ENCODE peak calls at places on chromosomes 12 and 14, in seven cellular contexts. One of them, this sample, is unnamed.

GRCh38 chr12:19855876-19856275 is 416.6 kb downstream of the AEBP2 start:
- ATAC-seq in HCT116: no peak
- ATAC-seq in K562: no peak
- ATAC-seq in GM12878: no peak
- ATAC-seq in Panc1: no peak
- ATAC-seq in upper lobe of left lung: no peak
- ATAC-seq in HepG2: no peak
- ATAC-seq in this sample: no peak

GRCh38 chr12:57063991-57064725 is 14.2 kb upstream of the MYO1A start:
- ATAC-seq in HCT116: no peak
- ATAC-seq in K562: no peak
- ATAC-seq in GM12878: peak
- ATAC-seq in Panc1: no peak
- ATAC-seq in upper lobe of left lung: no peak
- ATAC-seq in HepG2: no peak
- ATAC-seq in this sample: no peak

GRCh38 chr12:69519871-69520270 is 49.7 kb downstream of the FRS2 start:
- ATAC-seq in HCT116: no peak
- ATAC-seq in K562: no peak
- ATAC-seq in GM12878: no peak
- ATAC-seq in Panc1: no peak
- ATAC-seq in upper lobe of left lung: no peak
- ATAC-seq in HepG2: no peak
- ATAC-seq in this sample: no peak

GRCh38 chr14:88911811-88912210 is 87.4 kb downstream of the TTC8 start:
- ATAC-seq in HCT116: no peak
- ATAC-seq in K562: no peak
- ATAC-seq in GM12878: no peak
- ATAC-seq in Panc1: no peak
- ATAC-seq in upper lobe of left lung: no peak
- ATAC-seq in HepG2: no peak
- ATAC-seq in this sample: no peak

GRCh38 chr14:70651522-70651921 is 9.8 kb downstream of the TTC9 start:
- ATAC-seq in HCT116: no peak
- ATAC-seq in K562: no peak
- ATAC-seq in GM12878: peak
- ATAC-seq in Panc1: no peak
- ATAC-seq in upper lobe of left lung: no peak
- ATAC-seq in HepG2: no peak
- ATAC-seq in this sample: no peak

GRCh38 chr14:86654558-86655184 is 1124.7 kb downstream of the FLRT2 start:
- ATAC-seq in HCT116: no peak
- ATAC-seq in K562: no peak
- ATAC-seq in GM12878: no peak
- ATAC-seq in Panc1: no peak
- ATAC-seq in upper lobe of left lung: no peak
- ATAC-seq in HepG2: no peak
- ATAC-seq in this sample: no peak

GRCh38 chr14:70832536-70833305 is 23.4 kb upstream of the MAP3K9 start:
- ATAC-seq in HCT116: no peak
- ATAC-seq in K562: no peak
- ATAC-seq in GM12878: no peak
- ATAC-seq in Panc1: no peak
- ATAC-seq in upper lobe of left lung: no peak
- ATAC-seq in HepG2: no peak
- ATAC-seq in this sample: no peak

GRCh38 chr14:30894923-30895515 is 20.7 kb downstream of the COCH start:
- ATAC-seq in HCT116: no peak
- ATAC-seq in K562: no peak
- ATAC-seq in GM12878: no peak
- ATAC-seq in Panc1: no peak
- ATAC-seq in upper lobe of left lung: no peak
- ATAC-seq in HepG2: no peak
- ATAC-seq in this sample: no peak

GRCh38 chr12:124520258-124520657 is 47.2 kb downstream of the NCOR2 start:
- ATAC-seq in HCT116: no peak
- ATAC-seq in K562: no peak
- ATAC-seq in GM12878: no peak
- ATAC-seq in Panc1: peak
- ATAC-seq in upper lobe of left lung: peak
- ATAC-seq in HepG2: no peak
- ATAC-seq in this sample: no peak

GRCh38 chr14:60640859-60641721 is 8.2 kb downstream of the SIX1 start:
- ATAC-seq in HCT116: no peak
- ATAC-seq in K562: no peak
- ATAC-seq in GM12878: no peak
- ATAC-seq in Panc1: no peak
- ATAC-seq in upper lobe of left lung: no peak
- ATAC-seq in HepG2: no peak
- ATAC-seq in this sample: no peak

GRCh38 chr12:116319851-116320621 is 42.5 kb upstream of the MED13L start:
- ATAC-seq in HCT116: no peak
- ATAC-seq in K562: no peak
- ATAC-seq in GM12878: peak
- ATAC-seq in Panc1: peak
- ATAC-seq in upper lobe of left lung: peak
- ATAC-seq in HepG2: no peak
- ATAC-seq in this sample: peak

GRCh38 chr14:93832665-93833064 is 44.4 kb upstream of the PRIMA1 start:
- ATAC-seq in HCT116: no peak
- ATAC-seq in K562: no peak
- ATAC-seq in GM12878: no peak
- ATAC-seq in Panc1: no peak
- ATAC-seq in upper lobe of left lung: no peak
- ATAC-seq in HepG2: no peak
- ATAC-seq in this sample: no peak

GRCh38 chr14:35855886-35856481 is 29.8 kb downstream of the BRMS1L start:
- ATAC-seq in HCT116: no peak
- ATAC-seq in K562: no peak
- ATAC-seq in GM12878: peak
- ATAC-seq in Panc1: no peak
- ATAC-seq in upper lobe of left lung: no peak
- ATAC-seq in HepG2: no peak
- ATAC-seq in this sample: no peak

GRCh38 chr14:73725116-73726024 is 11.2 kb upstream of the PNMA1 start:
- ATAC-seq in HCT116: no peak
- ATAC-seq in K562: peak
- ATAC-seq in GM12878: no peak
- ATAC-seq in Panc1: no peak
- ATAC-seq in upper lobe of left lung: no peak
- ATAC-seq in HepG2: no peak
- ATAC-seq in this sample: no peak

GRCh38 chr12:127690161-127690560 is 576.8 kb upstream of the TMEM132C start:
- ATAC-seq in HCT116: no peak
- ATAC-seq in K562: no peak
- ATAC-seq in GM12878: no peak
- ATAC-seq in Panc1: no peak
- ATAC-seq in upper lobe of left lung: no peak
- ATAC-seq in HepG2: no peak
- ATAC-seq in this sample: no peak

GRCh38 chr14:77003960-77004710 is 24.4 kb downstream of the IRF2BPL start:
- ATAC-seq in HCT116: no peak
- ATAC-seq in K562: peak
- ATAC-seq in GM12878: no peak
- ATAC-seq in Panc1: no peak
- ATAC-seq in upper lobe of left lung: peak
- ATAC-seq in HepG2: no peak
- ATAC-seq in this sample: no peak

GRCh38 chr12:6605425-6606330 is 1.5 kb downstream of the CHD4 start:
- ATAC-seq in HCT116: no peak
- ATAC-seq in K562: peak
- ATAC-seq in GM12878: peak
- ATAC-seq in Panc1: peak
- ATAC-seq in upper lobe of left lung: peak
- ATAC-seq in HepG2: peak
- ATAC-seq in this sample: no peak

GRCh38 chr12:68899251-68899771 is 33.7 kb downstream of the CPM start:
- ATAC-seq in HCT116: no peak
- ATAC-seq in K562: no peak
- ATAC-seq in GM12878: no peak
- ATAC-seq in Panc1: no peak
- ATAC-seq in upper lobe of left lung: peak
- ATAC-seq in HepG2: peak
- ATAC-seq in this sample: peak

GRCh38 chr12:68487721-68488309 is 122.9 kb upstream of the RAP1B start:
- ATAC-seq in HCT116: no peak
- ATAC-seq in K562: peak
- ATAC-seq in GM12878: peak
- ATAC-seq in Panc1: no peak
- ATAC-seq in upper lobe of left lung: no peak
- ATAC-seq in HepG2: no peak
- ATAC-seq in this sample: no peak

GRCh38 chr12:92045852-92046251 is 99.8 kb downstream of the BTG1 start:
- ATAC-seq in HCT116: no peak
- ATAC-seq in K562: no peak
- ATAC-seq in GM12878: peak
- ATAC-seq in Panc1: no peak
- ATAC-seq in upper lobe of left lung: no peak
- ATAC-seq in HepG2: no peak
- ATAC-seq in this sample: no peak

GRCh38 chr12:128671528-128672042 is 152.2 kb downstream of the SLC15A4 start:
- ATAC-seq in HCT116: no peak
- ATAC-seq in K562: peak
- ATAC-seq in GM12878: peak
- ATAC-seq in Panc1: no peak
- ATAC-seq in upper lobe of left lung: no peak
- ATAC-seq in HepG2: peak
- ATAC-seq in this sample: no peak

GRCh38 chr14:68501621-68502052 is 291.2 kb downstream of the ZFP36L1 start:
- ATAC-seq in HCT116: peak
- ATAC-seq in K562: no peak
- ATAC-seq in GM12878: no peak
- ATAC-seq in Panc1: no peak
- ATAC-seq in upper lobe of left lung: no peak
- ATAC-seq in HepG2: no peak
- ATAC-seq in this sample: no peak

GRCh38 chr12:15757553-15758255 is 31.5 kb downstream of the EPS8 start:
- ATAC-seq in HCT116: peak
- ATAC-seq in K562: no peak
- ATAC-seq in GM12878: peak
- ATAC-seq in Panc1: peak
- ATAC-seq in upper lobe of left lung: no peak
- ATAC-seq in HepG2: peak
- ATAC-seq in this sample: peak

GRCh38 chr12:22038734-22039133 is 7.3 kb upstream of the CMAS start:
- ATAC-seq in HCT116: no peak
- ATAC-seq in K562: peak
- ATAC-seq in GM12878: no peak
- ATAC-seq in Panc1: no peak
- ATAC-seq in upper lobe of left lung: no peak
- ATAC-seq in HepG2: no peak
- ATAC-seq in this sample: no peak

GRCh38 chr14:88515499-88516221 is 39.1 kb downstream of the PTPN21 start:
- ATAC-seq in HCT116: no peak
- ATAC-seq in K562: no peak
- ATAC-seq in GM12878: no peak
- ATAC-seq in Panc1: no peak
- ATAC-seq in upper lobe of left lung: no peak
- ATAC-seq in HepG2: peak
- ATAC-seq in this sample: no peak

GRCh38 chr14:92698393-92698792 is 50.0 kb downstream of the LGMN start:
- ATAC-seq in HCT116: no peak
- ATAC-seq in K562: no peak
- ATAC-seq in GM12878: no peak
- ATAC-seq in Panc1: no peak
- ATAC-seq in upper lobe of left lung: no peak
- ATAC-seq in HepG2: no peak
- ATAC-seq in this sample: no peak

GRCh38 chr14:77241955-77242354 is 29.1 kb downstream of the NGB start:
- ATAC-seq in HCT116: no peak
- ATAC-seq in K562: no peak
- ATAC-seq in GM12878: no peak
- ATAC-seq in Panc1: no peak
- ATAC-seq in upper lobe of left lung: no peak
- ATAC-seq in HepG2: no peak
- ATAC-seq in this sample: no peak

GRCh38 chr14:85252011-85252410 is 277.9 kb upstream of the FLRT2 start:
- ATAC-seq in HCT116: no peak
- ATAC-seq in K562: no peak
- ATAC-seq in GM12878: no peak
- ATAC-seq in Panc1: peak
- ATAC-seq in upper lobe of left lung: no peak
- ATAC-seq in HepG2: no peak
- ATAC-seq in this sample: no peak
- TF ChIP-seq POLR2AphosphoS5 in HCT116: no peak
- TF ChIP-seq POLR2AphosphoS5 in K562: no peak
- TF ChIP-seq POLR2AphosphoS5 in GM12878: no peak
- TF ChIP-seq POLR2AphosphoS5 in Panc1: no peak
- TF ChIP-seq POLR2AphosphoS5 in upper lobe of left lung: no peak
- TF ChIP-seq POLR2AphosphoS5 in HepG2: no peak
- TF ChIP-seq POLR2AphosphoS5 in this sample: no peak

DNA sequence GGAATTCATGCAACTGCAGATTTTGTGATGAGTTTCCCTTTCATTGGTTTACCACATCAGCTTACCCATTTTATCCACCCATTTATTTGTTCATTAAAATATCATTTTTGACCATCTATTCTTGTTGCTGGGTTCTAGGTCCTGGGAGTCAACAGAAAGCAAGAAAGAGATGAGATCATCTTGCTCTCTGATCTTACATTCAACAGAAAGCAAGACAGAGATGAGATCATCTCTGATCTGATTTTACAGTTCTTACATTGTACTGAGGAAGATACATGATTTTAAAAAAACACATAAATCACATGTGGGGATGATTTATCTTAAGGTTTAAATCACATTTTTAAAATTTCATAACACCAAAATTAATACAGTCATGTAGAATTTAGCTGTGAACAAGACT is 2.3 kb downstream of the TAS2R46 start:
- ATAC-seq in HCT116: no peak
- ATAC-seq in K562: no peak
- ATAC-seq in GM12878: peak
- ATAC-seq in Panc1: no peak
- ATAC-seq in upper lobe of left lung: no peak
- ATAC-seq in HepG2: no peak
- ATAC-seq in this sample: no peak
- TF ChIP-seq CTCF in HCT116: no peak
- TF ChIP-seq CTCF in K562: no peak
- TF ChIP-seq CTCF in GM12878: no peak
- TF ChIP-seq CTCF in Panc1: no peak
- TF ChIP-seq CTCF in upper lobe of left lung: no peak
- TF ChIP-seq CTCF in HepG2: no peak
- TF ChIP-seq CTCF in this sample: no peak

DNA sequence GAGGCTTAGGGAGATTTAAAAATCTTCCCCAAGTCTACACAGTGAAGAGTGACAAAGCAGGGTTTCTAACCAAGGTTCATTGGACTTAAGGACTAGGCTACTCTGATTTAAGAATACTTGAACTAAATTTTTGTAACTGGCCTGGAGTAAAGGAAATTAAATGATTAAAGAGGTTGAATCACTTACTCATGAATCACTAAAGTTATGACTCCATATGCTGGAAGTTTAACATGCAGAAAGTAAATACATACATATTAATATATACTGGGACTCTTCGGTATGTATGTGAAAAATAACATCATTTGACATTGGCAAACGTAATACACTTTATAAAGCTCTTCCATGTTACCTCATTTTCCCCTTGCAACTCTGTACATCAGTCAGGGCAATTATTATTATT is 322.9 kb downstream of the KCNH5 start:
- ATAC-seq in HCT116: no peak
- ATAC-seq in K562: no peak
- ATAC-seq in GM12878: no peak
- ATAC-seq in Panc1: no peak
- ATAC-seq in upper lobe of left lung: no peak
- ATAC-seq in HepG2: no peak
- ATAC-seq in this sample: no peak
- TF ChIP-seq POLR2AphosphoS5 in HCT116: no peak
- TF ChIP-seq POLR2AphosphoS5 in K562: no peak
- TF ChIP-seq POLR2AphosphoS5 in GM12878: no peak
- TF ChIP-seq POLR2AphosphoS5 in Panc1: no peak
- TF ChIP-seq POLR2AphosphoS5 in upper lobe of left lung: no peak
- TF ChIP-seq POLR2AphosphoS5 in HepG2: no peak
- TF ChIP-seq POLR2AphosphoS5 in this sample: no peak

GRCh38 chr12:122948605-122949004 is 17.7 kb downstream of the ABCB9 start:
- ATAC-seq in HCT116: no peak
- ATAC-seq in K562: no peak
- ATAC-seq in GM12878: no peak
- ATAC-seq in Panc1: no peak
- ATAC-seq in upper lobe of left lung: no peak
- ATAC-seq in HepG2: no peak
- ATAC-seq in this sample: no peak
- TF ChIP-seq CTCF in HCT116: no peak
- TF ChIP-seq CTCF in K562: no peak
- TF ChIP-seq CTCF in GM12878: no peak
- TF ChIP-seq CTCF in Panc1: no peak
- TF ChIP-seq CTCF in upper lobe of left lung: no peak
- TF ChIP-seq CTCF in HepG2: no peak
- TF ChIP-seq CTCF in this sample: no peak